ENCODE peak calls at places on chromosomes 5 and 9, in eight cellular contexts. O is tibial artery; U is dorsolateral prefrontal cortex; E is DND-41; H is HepG2; Q is uterus; F is stomach; S is CD8-positive, alpha-beta memory T cell. K is an unnamed sample.

GRCh38 chr5:117095803-117096332 is 521.2 kb upstream of the SEMA6A start:
- DNase-seq in O (no peak), U (no peak), E (no peak), H (no peak), Q (no peak), F (no peak), S (no peak), K (no peak)

GRCh38 chr9:95497772-95498171 is 19.0 kb downstream of the PTCH1 start:
- DNase-seq in O (peak; percentile 51), U (no peak), E (no peak), H (no peak), Q (no peak), F (no peak), S (no peak), K (no peak)

GRCh38 chr5:13252701-13253100 is 691.8 kb downstream of the DNAH5 start:
- DNase-seq in O (no peak), U (no peak), E (no peak), H (no peak), Q (no peak), F (no peak), S (no peak), K (no peak)

GRCh38 chr5:166823360-166823759 is 1468.1 kb upstream of the WWC1 start:
- DNase-seq in O (no peak), U (no peak), E (no peak), H (no peak), Q (no peak), F (no peak), S (no peak), K (no peak)

GRCh38 chr9:83013261-83013610 is 49.7 kb downstream of the RASEF start:
- DNase-seq in O (no peak), U (no peak), E (no peak), H (no peak), Q (no peak), F (no peak), S (no peak), K (no peak)

GRCh38 chr9:122536138-122536537 is 9.0 kb upstream of the OR1N1 start:
- DNase-seq in O (no peak), U (no peak), E (no peak), H (no peak), Q (no peak), F (no peak), S (no peak), K (no peak)

GRCh38 chr9:22170990-22171663 is 162.0 kb upstream of the CDKN2B start:
- DNase-seq in O (no peak), U (no peak), E (no peak), H (no peak), Q (no peak), F (no peak), S (no peak), K (no peak)

GRCh38 chr9:115945009-115945431 is 208.6 kb upstream of the PAPPA start:
- DNase-seq in O (no peak), U (no peak), E (no peak), H (no peak), Q (no peak), F (no peak), S (no peak), K (no peak)

GRCh38 chr5:150163547-150164059 is 3.0 kb upstream of the CDX1 start:
- DNase-seq in O (peak; percentile 85), U (no peak), E (no peak), H (no peak), Q (peak; percentile 81), F (peak; percentile 41), S (no peak), K (no peak)

GRCh38 chr5:95861221-95861857 is 38.8 kb upstream of the GLRX start:
- DNase-seq in O (peak; percentile 92), U (peak; percentile 35), E (no peak), H (peak; percentile 96), Q (peak; percentile 48), F (peak; percentile 65), S (no peak), K (peak; percentile 87)

GRCh38 chr9:35518981-35519679 is 29.2 kb downstream of the RUSC2 start:
- DNase-seq in O (no peak), U (no peak), E (no peak), H (no peak), Q (no peak), F (no peak), S (no peak), K (no peak)

GRCh38 chr5:123088031-123088805 is 823 bp upstream of the PRDM6 start:
- DNase-seq in O (peak; percentile 51), U (no peak), E (no peak), H (peak; percentile 3), Q (no peak), F (no peak), S (no peak), K (no peak)

GRCh38 chr5:56698463-56699381 is 116.6 kb upstream of the MAP3K1 start:
- DNase-seq in O (no peak), U (no peak), E (no peak), H (no peak), Q (no peak), F (peak; percentile 42), S (no peak), K (no peak)

DNA sequence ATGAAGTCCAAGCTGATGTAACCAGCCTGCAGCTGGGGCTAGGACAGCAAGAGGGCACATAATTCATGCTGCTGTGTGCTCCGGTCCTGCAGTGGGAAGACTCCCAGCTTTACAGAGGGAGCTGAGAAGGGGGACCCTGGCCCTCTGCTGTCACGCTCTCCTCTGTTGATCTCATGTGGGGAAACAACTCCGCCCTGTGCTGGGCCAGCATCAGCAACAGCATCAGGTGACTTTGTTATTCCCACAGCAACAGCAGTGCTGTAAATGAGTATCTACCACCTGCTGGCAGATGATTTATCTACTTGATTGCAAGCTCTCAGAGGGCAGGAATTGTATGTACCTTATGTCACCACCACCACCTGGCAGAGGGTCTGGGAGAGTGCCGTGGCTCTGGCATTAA is 176.2 kb downstream of the COL23A1 start:
- DNase-seq in O (no peak), U (peak; percentile 10), E (no peak), H (no peak), Q (no peak), F (no peak), S (no peak), K (no peak)
- H3K27me3 ChIP-seq in O (peaks cover 3% of the 10 kb centered on the region), U (no peaks in the 10 kb centered on the region), E (no peaks in the 10 kb centered on the region), H (peaks cover 2% of the 10 kb centered on the region), Q (no peaks in the 10 kb centered on the region), F (no peaks in the 10 kb centered on the region), S (no peaks in the 10 kb centered on the region), K (no peaks in the 10 kb centered on the region)

GRCh38 chr9:105969672-105970071 is 275.3 kb downstream of the TMEM38B start:
- DNase-seq in O (no peak), U (no peak), E (no peak), H (no peak), Q (no peak), F (no peak), S (no peak), K (no peak)
- H3K27ac ChIP-seq in O (no peak overlapping the region), U (peak overlapping the region; percentile 81), E (no peak overlapping the region), H (no peak overlapping the region), Q (no peak overlapping the region), F (no peak overlapping the region), S (no peak overlapping the region), K (no peak overlapping the region)

GRCh38 chr9:79164396-79164795 is 407.4 kb upstream of the TLE4 start:
- DNase-seq in O (no peak), U (no peak), E (no peak), H (no peak), Q (no peak), F (peak; percentile 70), S (no peak), K (no peak)

GRCh38 chr9:79165006-79165405 is 406.8 kb upstream of the TLE4 start:
- DNase-seq in O (no peak), U (no peak), E (no peak), H (no peak), Q (no peak), F (no peak), S (no peak), K (no peak)

GRCh38 chr9:79166005-79166404 is 405.8 kb upstream of the TLE4 start:
- DNase-seq in O (no peak), U (no peak), E (no peak), H (no peak), Q (no peak), F (no peak), S (no peak), K (no peak)

DNA sequence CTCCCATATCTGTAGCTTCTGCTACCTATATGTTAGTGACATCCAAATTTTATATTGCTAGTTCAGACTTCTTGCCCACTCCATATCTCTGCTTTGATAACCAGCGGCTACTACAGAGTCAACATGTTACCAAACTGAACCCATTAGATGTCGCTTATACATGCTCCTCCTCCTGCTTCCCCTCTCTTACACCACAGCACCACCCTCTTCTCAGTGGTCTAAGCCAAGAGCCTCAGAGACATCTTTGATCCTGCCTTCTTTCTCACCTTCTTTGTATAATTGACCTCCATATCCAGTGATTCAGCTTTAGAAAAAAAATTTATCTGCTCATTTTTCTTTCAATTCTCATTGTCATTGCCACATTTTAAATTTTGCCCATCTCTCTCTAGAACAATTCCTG is 408.2 kb upstream of the TLE4 start:
- DNase-seq in O (no peak), U (no peak), E (no peak), H (no peak), Q (no peak), F (no peak), S (no peak), K (no peak)
- H3K27me3 ChIP-seq in O (no peaks in the 10 kb centered on the region), U (no peaks in the 10 kb centered on the region), E (no peaks in the 10 kb centered on the region), H (no peaks in the 10 kb centered on the region), Q (no peaks in the 10 kb centered on the region), F (no peaks in the 10 kb centered on the region), S (no peaks in the 10 kb centered on the region), K (no peaks in the 10 kb centered on the region)

GRCh38 chr9:38186372-38187115 is 117.5 kb upstream of the SHB start:
- DNase-seq in O (no peak), U (no peak), E (no peak), H (no peak), Q (no peak), F (no peak), S (no peak), K (no peak)

GRCh38 chr9:38181866-38182265 is 112.8 kb upstream of the SHB start:
- DNase-seq in O (no peak), U (no peak), E (no peak), H (no peak), Q (no peak), F (no peak), S (no peak), K (no peak)

GRCh38 chr9:38182321-38182720 is 113.3 kb upstream of the SHB start:
- DNase-seq in O (no peak), U (no peak), E (no peak), H (no peak), Q (no peak), F (no peak), S (no peak), K (no peak)

GRCh38 chr9:38183994-38184568 is 115.1 kb upstream of the SHB start:
- DNase-seq in O (no peak), U (no peak), E (no peak), H (no peak), Q (no peak), F (no peak), S (no peak), K (no peak)

DNA sequence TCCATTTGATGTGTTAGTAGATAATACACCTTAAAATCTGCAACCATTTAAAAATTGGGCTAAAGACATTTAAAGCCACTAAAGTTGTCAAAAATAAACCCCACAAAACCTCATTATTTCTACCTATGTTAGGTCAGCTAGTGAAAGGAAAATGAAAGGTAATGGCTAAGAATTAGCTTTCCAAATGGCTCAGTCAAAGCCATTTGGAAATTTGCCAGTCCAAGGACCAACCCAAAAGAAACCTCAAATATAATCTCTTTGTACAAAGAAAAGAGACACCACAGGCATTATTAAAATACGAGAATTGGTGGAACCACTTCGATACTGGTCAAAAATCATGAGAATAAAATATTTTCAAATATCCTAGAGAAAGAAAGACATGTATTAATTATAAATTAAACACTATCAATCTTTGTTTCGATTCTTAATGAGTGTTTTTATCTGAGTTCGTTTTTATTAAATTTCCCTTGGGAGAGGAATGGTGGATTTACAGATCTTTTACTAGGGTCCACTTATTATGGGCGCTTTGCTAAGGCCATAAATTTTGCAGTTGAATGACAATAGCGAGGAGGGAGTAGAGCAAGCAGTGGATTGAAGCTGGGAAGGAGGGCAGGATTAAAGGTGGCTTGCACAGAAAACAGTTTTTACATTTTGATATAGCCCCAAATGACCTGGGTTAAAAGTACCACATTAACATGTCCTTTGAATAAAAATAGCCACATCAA is 116.8 kb upstream of the SHB start:
- DNase-seq in O (no peak), U (no peak), E (no peak), H (no peak), Q (no peak), F (no peak), S (no peak), K (no peak)
- H3K27ac ChIP-seq in O (no peak overlapping the region), U (no peak overlapping the region), E (no peak overlapping the region), H (no peak overlapping the region), Q (no peak overlapping the region), F (no peak overlapping the region), S (no peak overlapping the region), K (no peak overlapping the region)

K was measured in left lung.